ENCODE peak calls at places on chromosomes 5 and 9, in five cellular contexts. K is HuH-7, O is Peyer's patch, T is kidney tubule cell, E is neural crest cell. W is an unnamed sample.

GRCh38 chr5:114367029-114367428 is 5.2 kb downstream of the KCNN2 start:
- DNase-seq in K (no peak), O (no peak), T (no peak), E (no peak), W (no peak)

GRCh38 chr5:159210306-159210722 is 961 bp upstream of the RNF145 start:
- DNase-seq in E (no peak), T (no peak), O (no peak), K (peak; percentile 59), W (no peak)

GRCh38 chr5:160064979-160065619 is 54.2 kb downstream of the PWWP2A start:
- DNase-seq in E (no peak), T (peak; percentile 26), K (peak; percentile 49), O (no peak), W (peak; percentile 69)

GRCh38 chr5:173826179-173826920 is 61.8 kb upstream of the CPEB4 start:
- DNase-seq in T (peak; percentile 49), E (no peak), O (no peak), K (no peak), W (no peak)

GRCh38 chr5:61675015-61675692 is 343.1 kb downstream of the ZSWIM6 start:
- DNase-seq in E (peak; percentile 31), T (no peak), O (no peak), K (peak; percentile 42), W (no peak)

GRCh38 chr5:170643591-170643990 is 139.8 kb downstream of the KCNIP1 start:
- DNase-seq in O (no peak), T (no peak), E (no peak), K (no peak), W (no peak)

GRCh38 chr5:90632799-90633198 is 74.2 kb downstream of the ADGRV1 start:
- DNase-seq in T (no peak), K (no peak), O (no peak), E (no peak), W (no peak)

GRCh38 chr9:33446507-33447403 is 638 bp downstream of the AQP3 start:
- DNase-seq in O (peak; percentile 42), K (peak; percentile 67), E (no peak), T (peak; percentile 83), W (peak; percentile 52)

GRCh38 chr5:39256472-39256871 is 37.1 kb upstream of the FYB1 start:
- DNase-seq in E (no peak), K (peak; percentile 29), T (peak; percentile 90), O (no peak), W (no peak)

GRCh38 chr5:12865529-12865928 is 961.3 kb upstream of the CTNND2 start:
- DNase-seq in K (no peak), T (no peak), O (no peak), E (no peak), W (no peak)

GRCh38 chr9:87342743-87343142 is 154.9 kb upstream of the DAPK1 start:
- DNase-seq in E (no peak), O (no peak), K (no peak), T (no peak), W (no peak)

GRCh38 chr5:33725846-33726245 is 165.9 kb downstream of the ADAMTS12 start:
- DNase-seq in T (peak; percentile 60), K (no peak), O (no peak), E (no peak), W (no peak)

GRCh38 chr9:91192785-91193657 is 168.7 kb downstream of the AUH start:
- DNase-seq in T (peak; percentile 98), O (peak; percentile 60), E (peak; percentile 45), K (peak; percentile 80), W (peak; percentile 74)

GRCh38 chr5:128895122-128895521 is 70.2 kb upstream of the SLC27A6 start:
- DNase-seq in K (no peak), E (no peak), O (no peak), T (no peak), W (no peak)

GRCh38 chr5:120479066-120479465 is 15.0 kb downstream of the PRR16 start:
- DNase-seq in T (no peak), E (no peak), O (no peak), K (no peak), W (no peak)

GRCh38 chr9:36099718-36100117 is 36.8 kb upstream of the GLIPR2 start:
- DNase-seq in K (no peak), O (no peak), E (no peak), T (no peak), W (no peak)

GRCh38 chr5:149831492-149831891 is 101.4 kb downstream of the PPARGC1B start:
- DNase-seq in E (no peak), K (no peak), O (no peak), T (peak; percentile 77), W (no peak)

GRCh38 chr5:133427121-133427777 is 185.1 kb downstream of the FSTL4 start:
- DNase-seq in E (no peak), T (peak; percentile 1), K (no peak), O (no peak), W (no peak)

GRCh38 chr5:180596668-180597231 is 5.5 kb upstream of the SCGB3A1 start:
- DNase-seq in O (no peak), E (no peak), T (no peak), K (no peak), W (peak; percentile 37)

GRCh38 chr5:39775458-39776365 is 350.9 kb upstream of the DAB2 start:
- DNase-seq in E (no peak), T (peak; percentile 76), K (no peak), O (no peak), W (no peak)

GRCh38 chr5:135833961-135834638 is 363 bp upstream of the SLC25A48 start:
- DNase-seq in T (no peak), E (no peak), K (no peak), O (no peak), W (no peak)

GRCh38 chr5:141878186-141878770 is at the start of gene PCDH1:
- DNase-seq in E (no peak), T (peak; percentile 45), K (peak; percentile 37), O (no peak), W (peak; percentile 61)

GRCh38 chr9:96080364-96080763 is 204.9 kb downstream of the ERCC6L2 start:
- DNase-seq in O (no peak), K (no peak), E (no peak), T (peak; percentile 97), W (peak; percentile 36)

GRCh38 chr5:95818181-95819147 is 4.1 kb downstream of the GLRX start:
- DNase-seq in O (peak; percentile 55), T (peak; percentile 46), E (no peak), K (no peak), W (peak; percentile 33)

GRCh38 chr5:76074487-76074886 is 8.7 kb upstream of the SV2C start:
- DNase-seq in E (no peak), O (no peak), K (peak; percentile 32), T (peak; percentile 19), W (peak; percentile 37)

GRCh38 chr5:134492568-134492967 is 32.9 kb upstream of the JADE2 start:
- DNase-seq in K (no peak), E (no peak), O (no peak), T (no peak), W (no peak)

GRCh38 chr9:14573319-14573718 is 119.9 kb downstream of the ZDHHC21 start:
- DNase-seq in T (no peak), O (no peak), E (no peak), K (no peak), W (no peak)

GRCh38 chr9:91253488-91253887 is 108.2 kb downstream of the AUH start:
- DNase-seq in T (no peak), E (no peak), O (no peak), K (no peak), W (no peak)

GRCh38 chr5:132394681-132395259 is 25.3 kb downstream of the SLC22A5 start:
- DNase-seq in T (peak; percentile 73), O (peak; percentile 43), K (no peak), E (no peak), W (no peak)

GRCh38 chr5:38291355-38291754 is 33.0 kb downstream of the EGFLAM start:
- DNase-seq in O (no peak), T (peak; percentile 74), K (no peak), E (no peak), W (no peak)

GRCh38 chr9:108445431-108446018 is 410.3 kb downstream of the ACTL7B start:
- DNase-seq in T (no peak), K (no peak), O (no peak), E (peak; percentile 31), W (no peak)

GRCh38 chr9:72480931-72481330 is 40.5 kb upstream of the TMC1 start:
- DNase-seq in T (peak; percentile 68), O (no peak), E (no peak), K (no peak), W (no peak)

GRCh38 chr5:147479949-147480348 is 29.9 kb downstream of the DPYSL3 start:
- DNase-seq in O (no peak), K (no peak), E (no peak), T (peak; percentile 64), W (no peak)

GRCh38 chr9:107504585-107505455 is 15.3 kb upstream of the KLF4 start:
- DNase-seq in O (no peak), E (no peak), T (peak; percentile 79), K (peak; percentile 78), W (peak; percentile 79)

GRCh38 chr9:27154923-27155322 is 45.9 kb downstream of the TEK start:
- DNase-seq in O (no peak), K (no peak), E (no peak), T (peak; percentile 93), W (no peak)